ENCODE peak calls at places on chromosome 17, in six cellular contexts. D is stimulated activated CD8-positive, alpha-beta memory T cell treated with anti-CD3 and anti-CD28 coated beads, Interleukin-2, amount 100 ng/mL, for 48 hours; T is hypothalamus; H is astrocyte of the cerebellum; M is adipocyte; Y is stimulated activated CD4-positive, alpha-beta T cell treated with anti-CD3 and anti-CD28 coated beads, Interleukin-4, amount 100 ng/mL, for 48 hours. R is an unnamed sample.

GRCh38 chr17:50498021-50498874 is 10.0 kb upstream of the MYCBPAP start:
- DNase-seq in D (no peak), T (no peak), H (no peak), M (no peak), Y (no peak), R (no peak)

GRCh38 chr17:68733241-68734176 is 132.3 kb upstream of the FAM20A start:
- DNase-seq in D (no peak), T (no peak), H (no peak), M (peak), Y (no peak), R (no peak)

GRCh38 chr17:63688396-63689020 is 11.4 kb downstream of the LIMD2 start:
- DNase-seq in D (no peak), T (no peak), H (no peak), M (no peak), Y (no peak), R (no peak)

GRCh38 chr17:7041607-7042506 is 2.0 kb downstream of the SLC16A11 start:
- DNase-seq in D (no peak), T (no peak), H (no peak), M (no peak), Y (no peak), R (no peak)

GRCh38 chr17:14048169-14048568 is 21.1 kb upstream of the COX10 start:
- DNase-seq in D (no peak), T (no peak), H (no peak), M (no peak), Y (no peak), R (no peak)

GRCh38 chr17:7774037-7774659 is 56.6 kb downstream of the DNAH2 start:
- DNase-seq in D (no peak), T (no peak), H (no peak), M (peak), Y (no peak), R (no peak)

GRCh38 chr17:78774956-78775571 is 7.0 kb downstream of the CYTH1 start:
- DNase-seq in D (peak), T (no peak), H (no peak), M (no peak), Y (peak), R (peak)

GRCh38 chr17:61410555-61411089 is 11.0 kb downstream of the TBX2 start:
- DNase-seq in D (peak), T (peak), H (no peak), M (peak), Y (peak), R (peak)

GRCh38 chr17:58330997-58331814 is 2.6 kb upstream of the TSPOAP1 start:
- DNase-seq in D (peak), T (no peak), H (no peak), M (no peak), Y (peak), R (peak)

GRCh38 chr17:76529224-76529642 is 8.3 kb downstream of the CYGB start:
- DNase-seq in D (no peak), T (peak), H (no peak), M (peak), Y (no peak), R (no peak)

GRCh38 chr17:9766970-9767369 is 24.4 kb downstream of the DHRS7C start:
- DNase-seq in D (no peak), T (no peak), H (no peak), M (no peak), Y (no peak), R (no peak)

GRCh38 chr17:17305282-17305801 is 2.2 kb downstream of the NT5M start:
- DNase-seq in D (peak), T (no peak), H (no peak), M (no peak), Y (no peak), R (no peak)

GRCh38 chr17:18146259-18146658 is 37.4 kb upstream of the ALKBH5 start:
- DNase-seq in D (no peak), T (no peak), H (no peak), M (no peak), Y (no peak), R (no peak)

GRCh38 chr17:40550608-40551007 is 14.7 kb downstream of the CCR7 start:
- DNase-seq in D (no peak), T (no peak), H (no peak), M (peak), Y (no peak), R (no peak)

GRCh38 chr17:30230596-30231125 is 4.8 kb downstream of the SLC6A4 start:
- DNase-seq in D (no peak), T (no peak), H (no peak), M (no peak), Y (no peak), R (no peak)

GRCh38 chr17:57164814-57165213 is 79.8 kb downstream of the AKAP1 start:
- DNase-seq in D (no peak), T (no peak), H (no peak), M (no peak), Y (no peak), R (no peak)

GRCh38 chr17:49117581-49118230 is 14.9 kb upstream of the B4GALNT2 start:
- DNase-seq in D (no peak), T (no peak), H (no peak), M (no peak), Y (no peak), R (no peak)

GRCh38 chr17:78357177-78357586 is 2.7 kb downstream of the SOCS3 start:
- DNase-seq in D (no peak), T (peak), H (no peak), M (peak), Y (no peak), R (no peak)

GRCh38 chr17:42655528-42655927 is 3.6 kb upstream of the TUBG2 start:
- DNase-seq in D (no peak), T (no peak), H (peak), M (no peak), Y (no peak), R (no peak)

GRCh38 chr17:59425085-59425901 is 93.8 kb downstream of the YPEL2 start:
- DNase-seq in D (no peak), T (no peak), H (no peak), M (peak), Y (no peak), R (no peak)

GRCh38 chr17:81667754-81668153 is 1.2 kb downstream of the CCDC137 start:
- DNase-seq in D (no peak), T (no peak), H (no peak), M (no peak), Y (no peak), R (no peak)

GRCh38 chr17:74457146-74457819 is 9.2 kb upstream of the CD300A start:
- DNase-seq in D (peak), T (peak), H (peak), M (peak), Y (peak), R (peak)

GRCh38 chr17:14316131-14316854 is 15.4 kb downstream of the HS3ST3B1 start:
- DNase-seq in D (no peak), T (no peak), H (no peak), M (no peak), Y (no peak), R (no peak)

GRCh38 chr17:45294506-45294905 is 22.3 kb downstream of the MAP3K14 start:
- DNase-seq in D (no peak), T (no peak), H (peak), M (peak), Y (no peak), R (no peak)

GRCh38 chr17:78329263-78330059 is 30.4 kb downstream of the SOCS3 start:
- DNase-seq in D (no peak), T (no peak), H (no peak), M (peak), Y (no peak), R (no peak)

GRCh38 chr17:66915204-66915611 is 49.3 kb upstream of the CACNG4 start:
- DNase-seq in D (no peak), T (no peak), H (no peak), M (no peak), Y (no peak), R (no peak)

GRCh38 chr17:43909537-43910231 is 2.3 kb upstream of the MPP2 start:
- DNase-seq in D (no peak), T (no peak), H (no peak), M (no peak), Y (no peak), R (no peak)

GRCh38 chr17:54494731-54495715 is 405.6 kb upstream of the TOM1L1 start:
- DNase-seq in D (no peak), T (no peak), H (no peak), M (no peak), Y (no peak), R (no peak)

GRCh38 chr17:28216032-28216431 is 103.0 kb upstream of the TMEM97 start:
- DNase-seq in D (no peak), T (no peak), H (no peak), M (no peak), Y (no peak), R (no peak)

GRCh38 chr17:30554839-30555751 is 77.9 kb downstream of the GOSR1 start:
- DNase-seq in D (no peak), T (no peak), H (no peak), M (no peak), Y (no peak), R (no peak)

GRCh38 chr17:55722742-55723487 is at the start of gene TMEM100:
- DNase-seq in D (no peak), T (no peak), H (peak), M (peak), Y (no peak), R (no peak)

GRCh38 chr17:16199093-16199492 is 16.2 kb downstream of the NCOR1 start:
- DNase-seq in D (no peak), T (no peak), H (no peak), M (no peak), Y (no peak), R (no peak)

GRCh38 chr17:65261682-65262636 is 124.8 kb downstream of the RGS9 start:
- DNase-seq in D (no peak), T (no peak), H (no peak), M (no peak), Y (no peak), R (no peak)

GRCh38 chr17:57480438-57481196 is 224.3 kb downstream of the MSI2 start:
- DNase-seq in D (no peak), T (no peak), H (peak), M (peak), Y (no peak), R (no peak)

GRCh38 chr17:76405967-76406647 is 21.7 kb downstream of the SPHK1 start:
- DNase-seq in D (no peak), T (no peak), H (no peak), M (no peak), Y (no peak), R (no peak)

GRCh38 chr17:76697702-76698465 is 12.9 kb downstream of the MXRA7 start:
- DNase-seq in D (no peak), T (no peak), H (no peak), M (peak), Y (no peak), R (no peak)

GRCh38 chr17:48392836-48393235 is 37.2 kb downstream of the SKAP1 start:
- DNase-seq in D (no peak), T (no peak), H (no peak), M (no peak), Y (no peak), R (no peak)

GRCh38 chr17:81302861-81303326 is 7.8 kb upstream of the SLC38A10 start:
- DNase-seq in D (no peak), T (no peak), H (no peak), M (no peak), Y (no peak), R (no peak)

GRCh38 chr17:29881256-29881655 is 48.8 kb downstream of the SSH2 start:
- DNase-seq in D (no peak), T (no peak), H (no peak), M (no peak), Y (no peak), R (no peak)

GRCh38 chr17:4492762-4493561 is 5.7 kb upstream of the SPNS2 start:
- DNase-seq in D (no peak), T (no peak), H (no peak), M (peak), Y (no peak), R (no peak)